ENCODE peak calls at places on chromosomes 7 and 10, in four cellular contexts. One of them, this sample, is unnamed. For H3K4me1, the result is how much of the 10 kb centered on the place peaks cover.

GRCh38 chr7:73647725-73648592 is 19.7 kb upstream of the VPS37D start:
- DNase-seq in stomach: peak
- DNase-seq in endodermal cell: peak
- DNase-seq in cardiac muscle cell: no peak
- DNase-seq in this sample: peak

GRCh38 chr10:26706936-26707335 is 9.4 kb downstream of the PDSS1 start:
- DNase-seq in stomach: no peak
- DNase-seq in endodermal cell: no peak
- DNase-seq in cardiac muscle cell: no peak
- DNase-seq in this sample: no peak

GRCh38 chr10:115141254-115141653 is 48.1 kb downstream of the ATRNL1 start:
- DNase-seq in stomach: no peak
- DNase-seq in endodermal cell: no peak
- DNase-seq in cardiac muscle cell: peak
- DNase-seq in this sample: no peak

GRCh38 chr10:102449321-102450123 is 1.8 kb downstream of the C10orf95 start:
- DNase-seq in stomach: peak
- DNase-seq in endodermal cell: peak
- DNase-seq in cardiac muscle cell: peak
- DNase-seq in this sample: peak

GRCh38 chr7:154672659-154673415 is 330.1 kb downstream of the PAXIP1 start:
- DNase-seq in stomach: no peak
- DNase-seq in endodermal cell: no peak
- DNase-seq in cardiac muscle cell: no peak
- DNase-seq in this sample: no peak

GRCh38 chr7:103752995-103753394 is 236.5 kb downstream of the RELN start:
- DNase-seq in stomach: no peak
- DNase-seq in endodermal cell: no peak
- DNase-seq in cardiac muscle cell: peak
- DNase-seq in this sample: peak

GRCh38 chr7:143042821-143043271 is 9.3 kb upstream of the OR6V1 start:
- DNase-seq in stomach: no peak
- DNase-seq in endodermal cell: no peak
- DNase-seq in cardiac muscle cell: no peak
- DNase-seq in this sample: peak

GRCh38 chr10:102646610-102647432 is 2.5 kb downstream of the TRIM8 start:
- DNase-seq in stomach: peak
- DNase-seq in endodermal cell: peak
- DNase-seq in cardiac muscle cell: peak
- DNase-seq in this sample: no peak

GRCh38 chr7:66950763-66951162 is 29.7 kb downstream of the TMEM248 start:
- DNase-seq in stomach: no peak
- DNase-seq in endodermal cell: no peak
- DNase-seq in cardiac muscle cell: peak
- DNase-seq in this sample: no peak

GRCh38 chr7:69871213-69871885 is 273.1 kb downstream of the AUTS2 start:
- DNase-seq in stomach: no peak
- DNase-seq in endodermal cell: no peak
- DNase-seq in cardiac muscle cell: peak
- DNase-seq in this sample: no peak

GRCh38 chr10:50362547-50363125 is 111.3 kb upstream of the ASAH2 start:
- DNase-seq in stomach: no peak
- DNase-seq in endodermal cell: no peak
- DNase-seq in cardiac muscle cell: no peak
- DNase-seq in this sample: no peak

GRCh38 chr7:125878990-125879389 is 949.4 kb upstream of the POT1 start:
- DNase-seq in stomach: no peak
- DNase-seq in endodermal cell: no peak
- DNase-seq in cardiac muscle cell: no peak
- DNase-seq in this sample: peak

GRCh38 chr10:62109532-62110293 is 158.9 kb downstream of the RTKN2 start:
- DNase-seq in stomach: no peak
- DNase-seq in endodermal cell: no peak
- DNase-seq in cardiac muscle cell: no peak
- DNase-seq in this sample: no peak

GRCh38 chr10:30970760-30971460 is 60.8 kb downstream of the ZNF438 start:
- DNase-seq in stomach: no peak
- DNase-seq in endodermal cell: no peak
- DNase-seq in cardiac muscle cell: peak
- DNase-seq in this sample: no peak

GRCh38 chr7:140597425-140597949 is 43.1 kb downstream of the DENND2A start:
- DNase-seq in stomach: no peak
- DNase-seq in endodermal cell: no peak
- DNase-seq in cardiac muscle cell: peak
- DNase-seq in this sample: no peak

DNA sequence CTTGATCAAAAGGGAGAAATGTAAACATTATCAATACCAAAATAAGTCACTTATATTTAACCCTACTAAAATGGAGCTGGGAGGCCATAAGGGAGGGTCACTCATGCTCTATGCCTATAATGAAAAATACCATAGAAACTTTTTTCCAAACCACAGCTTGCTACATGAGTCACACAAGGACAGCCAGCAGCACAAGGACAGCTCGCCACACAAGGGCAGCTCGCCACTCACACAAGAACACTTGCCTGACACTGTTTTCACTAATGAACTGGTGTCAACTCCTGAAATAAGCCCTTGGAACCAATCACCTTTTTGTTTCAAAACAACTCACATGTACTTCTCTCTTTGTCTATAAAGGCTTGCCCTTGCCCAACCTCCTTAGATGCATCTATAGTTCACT is 43.3 kb downstream of the FRMPD2 start:
- DNase-seq in stomach: no peak
- DNase-seq in endodermal cell: no peak
- DNase-seq in cardiac muscle cell: no peak
- DNase-seq in this sample: no peak
- TF ChIP-seq CTCF in stomach: no peak
- TF ChIP-seq CTCF in endodermal cell: no peak
- TF ChIP-seq CTCF in cardiac muscle cell: no peak
- TF ChIP-seq CTCF in this sample: no peak

GRCh38 chr10:486668-487067 is 202.8 kb downstream of the DIP2C start:
- DNase-seq in stomach: peak
- DNase-seq in endodermal cell: peak
- DNase-seq in cardiac muscle cell: no peak
- DNase-seq in this sample: no peak
- H3K4me1 ChIP-seq in stomach: under half
- H3K4me1 ChIP-seq in endodermal cell: under half
- H3K4me1 ChIP-seq in cardiac muscle cell: under half
- H3K4me1 ChIP-seq in this sample: under half

GRCh38 chr7:128697301-128697905 is 25.3 kb downstream of the GARIN1A start:
- DNase-seq in stomach: peak
- DNase-seq in endodermal cell: peak
- DNase-seq in cardiac muscle cell: peak
- DNase-seq in this sample: no peak
- H3K4me3 ChIP-seq in stomach: peak
- H3K4me3 ChIP-seq in endodermal cell: peak
- H3K4me3 ChIP-seq in cardiac muscle cell: peak
- H3K4me3 ChIP-seq in this sample: no peak

GRCh38 chr10:104403625-104404024 is 50.0 kb downstream of the CFAP58 start:
- DNase-seq in stomach: no peak
- DNase-seq in endodermal cell: no peak
- DNase-seq in cardiac muscle cell: no peak
- DNase-seq in this sample: no peak

DNA sequence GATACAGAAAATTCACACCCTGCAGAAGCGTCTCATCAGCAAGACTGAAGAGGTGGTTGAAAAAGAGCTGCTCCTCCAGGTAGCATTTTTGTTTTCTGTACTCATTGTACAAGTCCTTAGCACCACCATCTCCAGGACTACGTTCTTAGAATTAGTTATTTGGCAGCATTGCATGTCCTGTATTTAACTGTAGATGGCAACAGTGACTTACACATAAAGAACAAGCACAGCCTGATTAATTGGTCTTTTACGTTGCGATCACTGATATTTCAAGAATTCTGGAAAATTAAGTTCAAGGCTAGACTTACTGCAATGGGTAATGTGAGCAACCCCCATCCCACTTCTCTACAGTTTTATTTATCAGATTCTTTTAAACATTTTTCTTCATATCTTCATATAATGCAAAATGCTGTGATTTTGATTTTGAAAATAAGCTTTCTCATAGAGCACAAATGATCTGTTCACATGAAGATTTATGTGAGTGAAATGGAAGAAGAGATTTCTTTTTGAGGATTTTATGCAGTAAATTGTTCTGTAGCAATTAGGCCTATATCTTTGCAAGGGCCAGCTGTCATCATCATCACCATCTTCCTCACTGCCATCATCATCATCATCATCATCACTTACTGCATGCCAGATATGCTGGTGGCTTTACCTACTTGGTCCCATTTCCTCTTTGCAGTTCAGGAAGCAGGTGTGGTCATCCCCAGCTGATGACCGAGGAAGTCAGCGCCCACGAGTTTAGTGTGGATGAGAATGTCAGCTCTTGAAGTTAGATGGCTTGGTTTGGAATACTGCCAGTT is 53.3 kb downstream of the CFAP58 start:
- DNase-seq in stomach: no peak
- DNase-seq in endodermal cell: no peak
- DNase-seq in cardiac muscle cell: peak
- DNase-seq in this sample: peak
- TF ChIP-seq CTCF in stomach: peak
- TF ChIP-seq CTCF in endodermal cell: peak
- TF ChIP-seq CTCF in cardiac muscle cell: peak
- TF ChIP-seq CTCF in this sample: peak

GRCh38 chr7:100389437-100390088 is 16.3 kb downstream of the PILRA start:
- DNase-seq in stomach: no peak
- DNase-seq in endodermal cell: no peak
- DNase-seq in cardiac muscle cell: no peak
- DNase-seq in this sample: no peak
- H3K4me1 ChIP-seq in stomach: under half
- H3K4me1 ChIP-seq in endodermal cell: under half
- H3K4me1 ChIP-seq in cardiac muscle cell: under half
- H3K4me1 ChIP-seq in this sample: under half